ENCODE peak calls at places on chromosomes 4 and X, in seven cellular contexts. One of them, this sample, is unnamed.

GRCh38 chr4:124151031-124151430 is 561.5 kb downstream of the ANKRD50 start:
- DNase-seq in HCT116: no peak
- DNase-seq in cardiac fibroblast: no peak
- DNase-seq in psoas muscle: no peak
- DNase-seq in B cell: no peak
- DNase-seq in nephron progenitor cell: no peak
- DNase-seq in fibroblast of the aortic adventitia: peak
- DNase-seq in this sample: no peak

GRCh38 chr4:124768596-124768995 is 56.1 kb upstream of the ANKRD50 start:
- DNase-seq in HCT116: no peak
- DNase-seq in cardiac fibroblast: peak
- DNase-seq in psoas muscle: no peak
- DNase-seq in B cell: no peak
- DNase-seq in nephron progenitor cell: no peak
- DNase-seq in fibroblast of the aortic adventitia: peak
- DNase-seq in this sample: no peak

GRCh38 chrX:68831405-68832100 is 2.7 kb downstream of the EFNB1 start:
- DNase-seq in HCT116: no peak
- DNase-seq in cardiac fibroblast: no peak
- DNase-seq in psoas muscle: no peak
- DNase-seq in B cell: no peak
- DNase-seq in nephron progenitor cell: no peak
- DNase-seq in fibroblast of the aortic adventitia: peak
- DNase-seq in this sample: no peak

GRCh38 chrX:103687696-103688191 is 1.2 kb upstream of the MORF4L2 start:
- DNase-seq in HCT116: peak
- DNase-seq in cardiac fibroblast: peak
- DNase-seq in psoas muscle: peak
- DNase-seq in B cell: no peak
- DNase-seq in nephron progenitor cell: peak
- DNase-seq in fibroblast of the aortic adventitia: peak
- DNase-seq in this sample: peak

GRCh38 chr4:79603681-79604080 is 195.7 kb upstream of the GK2 start:
- DNase-seq in HCT116: no peak
- DNase-seq in cardiac fibroblast: no peak
- DNase-seq in psoas muscle: no peak
- DNase-seq in B cell: no peak
- DNase-seq in nephron progenitor cell: no peak
- DNase-seq in fibroblast of the aortic adventitia: no peak
- DNase-seq in this sample: no peak

GRCh38 chr4:158006973-158007372 is 165.9 kb downstream of the GASK1B start:
- DNase-seq in HCT116: no peak
- DNase-seq in cardiac fibroblast: peak
- DNase-seq in psoas muscle: no peak
- DNase-seq in B cell: no peak
- DNase-seq in nephron progenitor cell: no peak
- DNase-seq in fibroblast of the aortic adventitia: peak
- DNase-seq in this sample: no peak

GRCh38 chr4:19698961-19699360 is 552.7 kb upstream of the SLIT2 start:
- DNase-seq in HCT116: no peak
- DNase-seq in cardiac fibroblast: no peak
- DNase-seq in psoas muscle: no peak
- DNase-seq in B cell: no peak
- DNase-seq in nephron progenitor cell: no peak
- DNase-seq in fibroblast of the aortic adventitia: peak
- DNase-seq in this sample: no peak

GRCh38 chr4:184471872-184472539 is 2.3 kb downstream of the IRF2 start:
- DNase-seq in HCT116: no peak
- DNase-seq in cardiac fibroblast: no peak
- DNase-seq in psoas muscle: no peak
- DNase-seq in B cell: peak
- DNase-seq in nephron progenitor cell: no peak
- DNase-seq in fibroblast of the aortic adventitia: peak
- DNase-seq in this sample: peak

GRCh38 chr4:87913871-87914270 is 61.6 kb upstream of the SPP1 start:
- DNase-seq in HCT116: no peak
- DNase-seq in cardiac fibroblast: no peak
- DNase-seq in psoas muscle: no peak
- DNase-seq in B cell: no peak
- DNase-seq in nephron progenitor cell: no peak
- DNase-seq in fibroblast of the aortic adventitia: peak
- DNase-seq in this sample: no peak

GRCh38 chrX:2967998-2968909 is 38.1 kb upstream of the ARSH start:
- DNase-seq in HCT116: no peak
- DNase-seq in cardiac fibroblast: peak
- DNase-seq in psoas muscle: no peak
- DNase-seq in B cell: no peak
- DNase-seq in nephron progenitor cell: peak
- DNase-seq in fibroblast of the aortic adventitia: peak
- DNase-seq in this sample: no peak

GRCh38 chrX:118730500-118731247 is 3.3 kb downstream of the IL13RA1 start:
- DNase-seq in HCT116: no peak
- DNase-seq in cardiac fibroblast: peak
- DNase-seq in psoas muscle: no peak
- DNase-seq in B cell: no peak
- DNase-seq in nephron progenitor cell: no peak
- DNase-seq in fibroblast of the aortic adventitia: peak
- DNase-seq in this sample: no peak

GRCh38 chr4:3255611-3256186 is 6.7 kb downstream of the MSANTD1 start:
- DNase-seq in HCT116: no peak
- DNase-seq in cardiac fibroblast: no peak
- DNase-seq in psoas muscle: peak
- DNase-seq in B cell: peak
- DNase-seq in nephron progenitor cell: no peak
- DNase-seq in fibroblast of the aortic adventitia: no peak
- DNase-seq in this sample: no peak

GRCh38 chr4:48129307-48130014 is 4.6 kb downstream of the TXK start:
- DNase-seq in HCT116: no peak
- DNase-seq in cardiac fibroblast: no peak
- DNase-seq in psoas muscle: peak
- DNase-seq in B cell: no peak
- DNase-seq in nephron progenitor cell: no peak
- DNase-seq in fibroblast of the aortic adventitia: peak
- DNase-seq in this sample: peak

DNA sequence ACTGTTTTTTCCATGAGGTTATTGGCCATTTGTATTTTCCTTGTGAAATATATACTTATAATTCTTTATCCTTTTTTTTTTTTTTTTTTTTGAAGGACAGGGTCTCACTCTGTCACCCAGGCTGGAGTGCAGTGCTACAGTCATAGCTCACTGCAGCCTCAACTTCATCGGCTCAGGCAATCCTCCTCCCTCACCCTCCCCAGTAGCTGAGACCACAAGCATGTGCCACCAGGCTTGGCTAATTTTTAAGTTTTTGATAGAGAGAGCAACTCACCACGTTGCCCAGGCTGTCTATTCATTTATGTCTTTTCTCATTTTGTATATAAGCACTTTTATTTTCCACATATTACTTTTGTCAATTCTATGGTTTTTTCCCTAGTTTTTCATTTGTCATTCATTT is 16.8 kb downstream of the RBPJ start:
- DNase-seq in HCT116: no peak
- DNase-seq in cardiac fibroblast: no peak
- DNase-seq in psoas muscle: no peak
- DNase-seq in B cell: no peak
- DNase-seq in nephron progenitor cell: no peak
- DNase-seq in fibroblast of the aortic adventitia: no peak
- DNase-seq in this sample: no peak
- TF ChIP-seq CTCF in HCT116: no peak
- TF ChIP-seq CTCF in cardiac fibroblast: no peak
- TF ChIP-seq CTCF in psoas muscle: no peak
- TF ChIP-seq CTCF in B cell: no peak
- TF ChIP-seq CTCF in nephron progenitor cell: no peak
- TF ChIP-seq CTCF in fibroblast of the aortic adventitia: no peak
- TF ChIP-seq CTCF in this sample: no peak

GRCh38 chr4:23685481-23685880 is 204.4 kb downstream of the PPARGC1A start:
- DNase-seq in HCT116: no peak
- DNase-seq in cardiac fibroblast: no peak
- DNase-seq in psoas muscle: no peak
- DNase-seq in B cell: no peak
- DNase-seq in nephron progenitor cell: no peak
- DNase-seq in fibroblast of the aortic adventitia: no peak
- DNase-seq in this sample: no peak

GRCh38 chr4:23686169-23686903 is 203.5 kb downstream of the PPARGC1A start:
- DNase-seq in HCT116: no peak
- DNase-seq in cardiac fibroblast: no peak
- DNase-seq in psoas muscle: no peak
- DNase-seq in B cell: no peak
- DNase-seq in nephron progenitor cell: no peak
- DNase-seq in fibroblast of the aortic adventitia: no peak
- DNase-seq in this sample: no peak

GRCh38 chr4:23680616-23681518 is 209.0 kb downstream of the PPARGC1A start:
- DNase-seq in HCT116: no peak
- DNase-seq in cardiac fibroblast: peak
- DNase-seq in psoas muscle: no peak
- DNase-seq in B cell: no peak
- DNase-seq in nephron progenitor cell: no peak
- DNase-seq in fibroblast of the aortic adventitia: peak
- DNase-seq in this sample: no peak
- TF ChIP-seq CTCF in HCT116: no peak
- TF ChIP-seq CTCF in cardiac fibroblast: no peak
- TF ChIP-seq CTCF in psoas muscle: peak
- TF ChIP-seq CTCF in B cell: no peak
- TF ChIP-seq CTCF in nephron progenitor cell: no peak
- TF ChIP-seq CTCF in fibroblast of the aortic adventitia: no peak
- TF ChIP-seq CTCF in this sample: no peak

DNA sequence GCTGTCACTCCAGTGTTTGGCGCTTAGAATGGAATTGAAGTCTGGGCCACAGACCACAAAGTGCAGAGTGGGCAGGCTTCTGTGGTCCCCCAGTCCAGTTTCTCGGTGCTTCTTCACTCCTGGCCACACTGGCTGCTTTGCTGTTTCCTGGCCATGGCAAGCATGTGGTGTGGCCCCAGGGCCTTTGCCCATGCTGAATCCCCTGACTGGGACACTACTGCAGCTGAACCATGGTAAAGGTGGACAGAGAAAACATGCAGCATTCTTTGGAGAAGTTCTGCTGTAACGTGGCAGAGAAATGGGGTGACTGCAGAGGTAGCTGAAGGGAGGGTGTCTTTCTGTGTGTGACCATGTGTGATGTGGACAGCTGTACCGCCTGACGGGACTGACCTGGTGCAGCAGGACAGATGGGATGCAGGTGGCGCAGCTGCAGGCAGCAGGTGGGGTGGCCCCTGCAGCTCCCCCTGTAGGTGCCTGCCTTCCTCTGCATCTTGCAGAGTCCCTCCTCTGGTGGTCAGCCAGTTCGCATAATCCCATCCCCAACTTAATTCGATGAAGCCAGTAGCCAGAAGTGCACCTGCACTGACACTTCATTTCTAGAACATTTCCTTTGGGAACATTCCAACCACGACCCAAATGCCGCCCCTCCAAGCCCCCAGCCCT is 13.2 kb upstream of the S100P start:
- DNase-seq in HCT116: no peak
- DNase-seq in cardiac fibroblast: no peak
- DNase-seq in psoas muscle: no peak
- DNase-seq in B cell: no peak
- DNase-seq in nephron progenitor cell: no peak
- DNase-seq in fibroblast of the aortic adventitia: no peak
- DNase-seq in this sample: no peak
- TF ChIP-seq CTCF in HCT116: no peak
- TF ChIP-seq CTCF in cardiac fibroblast: no peak
- TF ChIP-seq CTCF in psoas muscle: no peak
- TF ChIP-seq CTCF in B cell: no peak
- TF ChIP-seq CTCF in nephron progenitor cell: no peak
- TF ChIP-seq CTCF in fibroblast of the aortic adventitia: no peak
- TF ChIP-seq CTCF in this sample: peak

GRCh38 chr4:83040269-83040668 is 5.3 kb downstream of the COPS4 start:
- DNase-seq in HCT116: no peak
- DNase-seq in cardiac fibroblast: no peak
- DNase-seq in psoas muscle: no peak
- DNase-seq in B cell: no peak
- DNase-seq in nephron progenitor cell: no peak
- DNase-seq in fibroblast of the aortic adventitia: no peak
- DNase-seq in this sample: no peak
- TF ChIP-seq CTCF in HCT116: no peak
- TF ChIP-seq CTCF in cardiac fibroblast: no peak
- TF ChIP-seq CTCF in psoas muscle: no peak
- TF ChIP-seq CTCF in B cell: no peak
- TF ChIP-seq CTCF in nephron progenitor cell: no peak
- TF ChIP-seq CTCF in fibroblast of the aortic adventitia: peak
- TF ChIP-seq CTCF in this sample: no peak